ENCODE peak calls at places on chromosome 17, in four cellular contexts. One of them, this sample, is unnamed. For H3K4me1, the result is how much of the 10 kb centered on the place peaks cover.

GRCh38 chr17:43659823-43660222 is 1.9 kb downstream of the MEOX1 start:
- DNase-seq in HepG2: no peak
- DNase-seq in GM12878: no peak
- DNase-seq in H1: no peak
- DNase-seq in this sample: no peak

GRCh38 chr17:1972429-1973160 is 52.5 kb downstream of the RTN4RL1 start:
- DNase-seq in HepG2: no peak
- DNase-seq in GM12878: no peak
- DNase-seq in H1: no peak
- DNase-seq in this sample: no peak

GRCh38 chr17:40450175-40450574 is 6.9 kb downstream of the IGFBP4 start:
- DNase-seq in HepG2: peak
- DNase-seq in GM12878: no peak
- DNase-seq in H1: peak
- DNase-seq in this sample: no peak

GRCh38 chr17:1789936-1790335 is 28.1 kb downstream of the SERPINF1 start:
- DNase-seq in HepG2: no peak
- DNase-seq in GM12878: no peak
- DNase-seq in H1: no peak
- DNase-seq in this sample: no peak

GRCh38 chr17:44279586-44280344 is 11.8 kb upstream of the SLC4A1 start:
- DNase-seq in HepG2: peak
- DNase-seq in GM12878: peak
- DNase-seq in H1: peak
- DNase-seq in this sample: no peak

GRCh38 chr17:8151120-8151640 is 1.0 kb downstream of the PER1 start:
- DNase-seq in HepG2: no peak
- DNase-seq in GM12878: no peak
- DNase-seq in H1: peak
- DNase-seq in this sample: no peak

GRCh38 chr17:41333098-41333497 is 17.5 kb downstream of the KRT33A start:
- DNase-seq in HepG2: no peak
- DNase-seq in GM12878: no peak
- DNase-seq in H1: peak
- DNase-seq in this sample: no peak

GRCh38 chr17:13513039-13513405 is 88.7 kb downstream of the HS3ST3A1 start:
- DNase-seq in HepG2: no peak
- DNase-seq in GM12878: no peak
- DNase-seq in H1: no peak
- DNase-seq in this sample: no peak

GRCh38 chr17:44024271-44024663 is 9.5 kb upstream of the TMEM101 start:
- DNase-seq in HepG2: no peak
- DNase-seq in GM12878: no peak
- DNase-seq in H1: no peak
- DNase-seq in this sample: no peak

GRCh38 chr17:65936013-65936412 is 255.9 kb downstream of the CEP112 start:
- DNase-seq in HepG2: no peak
- DNase-seq in GM12878: no peak
- DNase-seq in H1: no peak
- DNase-seq in this sample: no peak

GRCh38 chr17:16971458-16972338 is at the start of gene TNFRSF13B:
- DNase-seq in HepG2: no peak
- DNase-seq in GM12878: no peak
- DNase-seq in H1: peak
- DNase-seq in this sample: no peak
- H3K4me1 ChIP-seq in HepG2: under half
- H3K4me1 ChIP-seq in GM12878: under half
- H3K4me1 ChIP-seq in H1: under half
- H3K4me1 ChIP-seq in this sample: under half

DNA sequence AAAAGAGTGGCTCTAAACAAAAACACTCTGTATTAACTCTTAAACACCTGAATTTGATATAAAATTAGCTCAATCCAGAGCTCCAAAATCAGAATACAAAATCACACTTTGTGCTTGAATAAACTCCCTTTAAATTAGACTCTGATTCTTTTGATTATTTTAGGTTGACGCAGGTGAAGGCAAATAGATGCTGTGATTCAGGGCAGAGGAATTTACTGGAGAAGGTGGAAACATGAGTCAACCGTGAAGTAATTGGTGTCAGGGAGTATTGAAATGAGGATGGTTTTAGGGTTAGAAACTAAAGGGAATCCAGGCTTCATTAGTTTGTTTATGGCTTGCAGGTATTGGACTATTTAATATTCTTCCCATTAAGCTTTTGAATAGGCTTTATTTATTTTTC is 37.0 kb upstream of the TEKT1 start:
- DNase-seq in HepG2: peak
- DNase-seq in GM12878: no peak
- DNase-seq in H1: no peak
- DNase-seq in this sample: no peak
- TF ChIP-seq SUZ12 in HepG2: no peak
- TF ChIP-seq SUZ12 in GM12878: no peak
- TF ChIP-seq SUZ12 in H1: no peak
- TF ChIP-seq SUZ12 in this sample: no peak

GRCh38 chr17:76820039-76820438 is 48.2 kb upstream of the MGAT5B start:
- DNase-seq in HepG2: no peak
- DNase-seq in GM12878: peak
- DNase-seq in H1: no peak
- DNase-seq in this sample: no peak
- H3K4me1 ChIP-seq in HepG2: under half
- H3K4me1 ChIP-seq in GM12878: under half
- H3K4me1 ChIP-seq in H1: under half
- H3K4me1 ChIP-seq in this sample: under half

GRCh38 chr17:47907932-47908562 is 12.0 kb downstream of the SP2 start:
- DNase-seq in HepG2: no peak
- DNase-seq in GM12878: no peak
- DNase-seq in H1: no peak
- DNase-seq in this sample: no peak
- TF ChIP-seq SUZ12 in HepG2: no peak
- TF ChIP-seq SUZ12 in GM12878: no peak
- TF ChIP-seq SUZ12 in H1: no peak
- TF ChIP-seq SUZ12 in this sample: no peak

GRCh38 chr17:59825533-59826316 is 67.0 kb downstream of the TUBD1 start:
- DNase-seq in HepG2: no peak
- DNase-seq in GM12878: no peak
- DNase-seq in H1: no peak
- DNase-seq in this sample: no peak

GRCh38 chr17:59826741-59827453 is 65.8 kb downstream of the TUBD1 start:
- DNase-seq in HepG2: no peak
- DNase-seq in GM12878: no peak
- DNase-seq in H1: no peak
- DNase-seq in this sample: no peak

GRCh38 chr17:59829217-59830006 is 63.3 kb downstream of the TUBD1 start:
- DNase-seq in HepG2: peak
- DNase-seq in GM12878: peak
- DNase-seq in H1: no peak
- DNase-seq in this sample: no peak

GRCh38 chr17:59828478-59828760 is 64.3 kb downstream of the TUBD1 start:
- DNase-seq in HepG2: no peak
- DNase-seq in GM12878: no peak
- DNase-seq in H1: no peak
- DNase-seq in this sample: no peak

DNA sequence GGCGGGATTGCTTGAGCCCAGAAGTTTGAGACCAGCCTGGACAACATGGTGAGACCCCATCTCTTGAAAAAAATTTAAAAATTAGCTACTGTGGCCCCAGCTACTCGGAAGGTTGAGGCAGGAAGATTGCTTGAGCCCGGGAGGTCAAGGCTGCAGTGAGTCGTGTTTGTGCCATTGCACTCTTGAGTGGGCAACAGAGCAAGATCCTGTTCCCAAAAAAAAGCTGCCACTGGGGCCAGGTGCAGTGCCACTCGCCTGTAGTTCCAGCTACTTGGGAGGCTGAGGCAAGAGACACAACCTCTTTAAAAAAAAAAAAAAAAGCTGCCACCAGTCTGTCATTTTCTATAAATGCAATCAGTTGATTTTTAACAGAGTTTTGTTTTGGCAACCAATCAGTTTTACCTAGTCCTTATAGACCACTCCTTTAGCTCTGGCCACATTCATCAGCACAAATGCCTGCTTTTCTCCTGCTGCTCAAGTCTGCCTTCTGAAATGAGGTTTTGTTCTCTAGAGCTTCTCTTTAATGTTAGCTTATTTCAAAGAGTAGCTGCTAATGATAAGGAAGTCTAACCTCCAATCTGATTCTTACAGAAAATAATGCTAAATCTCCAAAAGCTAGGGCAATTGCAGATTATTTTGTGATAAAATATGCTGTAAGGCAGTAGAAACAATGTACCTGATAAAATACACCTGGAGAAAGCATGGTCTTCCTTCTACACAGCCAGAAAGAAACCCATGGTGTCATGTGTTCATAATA is 64.8 kb downstream of the TUBD1 start:
- DNase-seq in HepG2: no peak
- DNase-seq in GM12878: no peak
- DNase-seq in H1: no peak
- DNase-seq in this sample: no peak
- H3K4me1 ChIP-seq in HepG2: half or more
- H3K4me1 ChIP-seq in GM12878: half or more
- H3K4me1 ChIP-seq in H1: under half
- H3K4me1 ChIP-seq in this sample: under half

This sample was measured in NT2/D1.